ENCODE peak calls at places on chromosomes 4 and X, in ten cellular contexts. One of them, this sample, is unnamed.

GRCh38 chrX:134936542-134936941 is 54.2 kb upstream of the SMIM10 start:
- DNase-seq in CD4-positive, CD25-positive, alpha-beta regulatory T cell: no peak
- DNase-seq in stimulated activated CD4-positive, alpha-beta T cell treated with anti-CD3 and anti-CD28 coated beads, Interleukin-15, amount 100 ng/mL, for 1 hour: no peak
- DNase-seq in central memory CD4-positive, alpha-beta T cell: no peak
- DNase-seq in NCI-H2171 treated with DMSO at 0.1 percent for 48 hours: no peak
- DNase-seq in nucleus accumbens: no peak
- DNase-seq in colonic mucosa: no peak
- DNase-seq in left kidney: no peak
- DNase-seq in NCI-H1694 treated with DMSO at 0.1 percent for 48 hours: no peak
- DNase-seq in neural crest cell: no peak
- DNase-seq in this sample: no peak

GRCh38 chrX:74160816-74161215 is 143.2 kb upstream of the ZCCHC13 start:
- DNase-seq in stimulated activated CD4-positive, alpha-beta T cell treated with anti-CD3 and anti-CD28 coated beads, Interleukin-15, amount 100 ng/mL, for 1 hour: no peak
- DNase-seq in colonic mucosa: no peak
- DNase-seq in CD4-positive, CD25-positive, alpha-beta regulatory T cell: no peak
- DNase-seq in central memory CD4-positive, alpha-beta T cell: no peak
- DNase-seq in nucleus accumbens: no peak
- DNase-seq in NCI-H1694 treated with DMSO at 0.1 percent for 48 hours: no peak
- DNase-seq in neural crest cell: no peak
- DNase-seq in NCI-H2171 treated with DMSO at 0.1 percent for 48 hours: no peak
- DNase-seq in left kidney: no peak
- DNase-seq in this sample: no peak

GRCh38 chrX:107978707-107979307 is 3.4 kb downstream of the TEX13B start:
- DNase-seq in neural crest cell: no peak
- DNase-seq in nucleus accumbens: no peak
- DNase-seq in NCI-H2171 treated with DMSO at 0.1 percent for 48 hours: peak; percentile 3
- DNase-seq in stimulated activated CD4-positive, alpha-beta T cell treated with anti-CD3 and anti-CD28 coated beads, Interleukin-15, amount 100 ng/mL, for 1 hour: no peak
- DNase-seq in central memory CD4-positive, alpha-beta T cell: no peak
- DNase-seq in NCI-H1694 treated with DMSO at 0.1 percent for 48 hours: peak; percentile 4
- DNase-seq in left kidney: peak; percentile 42
- DNase-seq in CD4-positive, CD25-positive, alpha-beta regulatory T cell: no peak
- DNase-seq in colonic mucosa: no peak
- DNase-seq in this sample: no peak

GRCh38 chr4:165971941-165972340 is 98.9 kb downstream of the TLL1 start:
- DNase-seq in nucleus accumbens: no peak
- DNase-seq in neural crest cell: no peak
- DNase-seq in NCI-H2171 treated with DMSO at 0.1 percent for 48 hours: no peak
- DNase-seq in central memory CD4-positive, alpha-beta T cell: no peak
- DNase-seq in NCI-H1694 treated with DMSO at 0.1 percent for 48 hours: no peak
- DNase-seq in colonic mucosa: no peak
- DNase-seq in CD4-positive, CD25-positive, alpha-beta regulatory T cell: no peak
- DNase-seq in stimulated activated CD4-positive, alpha-beta T cell treated with anti-CD3 and anti-CD28 coated beads, Interleukin-15, amount 100 ng/mL, for 1 hour: no peak
- DNase-seq in left kidney: no peak
- DNase-seq in this sample: no peak

GRCh38 chr4:125464146-125464545 is 149.4 kb downstream of the FAT4 start:
- DNase-seq in NCI-H1694 treated with DMSO at 0.1 percent for 48 hours: no peak
- DNase-seq in central memory CD4-positive, alpha-beta T cell: no peak
- DNase-seq in stimulated activated CD4-positive, alpha-beta T cell treated with anti-CD3 and anti-CD28 coated beads, Interleukin-15, amount 100 ng/mL, for 1 hour: no peak
- DNase-seq in NCI-H2171 treated with DMSO at 0.1 percent for 48 hours: no peak
- DNase-seq in left kidney: no peak
- DNase-seq in neural crest cell: no peak
- DNase-seq in CD4-positive, CD25-positive, alpha-beta regulatory T cell: no peak
- DNase-seq in colonic mucosa: no peak
- DNase-seq in nucleus accumbens: no peak
- DNase-seq in this sample: no peak

GRCh38 chrX:13373027-13373806 is 53.4 kb upstream of the ATXN3L start:
- DNase-seq in CD4-positive, CD25-positive, alpha-beta regulatory T cell: no peak
- DNase-seq in NCI-H1694 treated with DMSO at 0.1 percent for 48 hours: no peak
- DNase-seq in left kidney: no peak
- DNase-seq in colonic mucosa: no peak
- DNase-seq in neural crest cell: no peak
- DNase-seq in central memory CD4-positive, alpha-beta T cell: no peak
- DNase-seq in nucleus accumbens: no peak
- DNase-seq in NCI-H2171 treated with DMSO at 0.1 percent for 48 hours: peak; percentile 32
- DNase-seq in stimulated activated CD4-positive, alpha-beta T cell treated with anti-CD3 and anti-CD28 coated beads, Interleukin-15, amount 100 ng/mL, for 1 hour: no peak
- DNase-seq in this sample: no peak

GRCh38 chr4:26151615-26152014 is 169.2 kb upstream of the RBPJ start:
- DNase-seq in colonic mucosa: no peak
- DNase-seq in neural crest cell: no peak
- DNase-seq in NCI-H2171 treated with DMSO at 0.1 percent for 48 hours: no peak
- DNase-seq in nucleus accumbens: no peak
- DNase-seq in left kidney: no peak
- DNase-seq in stimulated activated CD4-positive, alpha-beta T cell treated with anti-CD3 and anti-CD28 coated beads, Interleukin-15, amount 100 ng/mL, for 1 hour: no peak
- DNase-seq in central memory CD4-positive, alpha-beta T cell: no peak
- DNase-seq in CD4-positive, CD25-positive, alpha-beta regulatory T cell: no peak
- DNase-seq in NCI-H1694 treated with DMSO at 0.1 percent for 48 hours: no peak
- DNase-seq in this sample: no peak

GRCh38 chrX:77979870-77980269 is 10.4 kb upstream of the PGAM4 start:
- DNase-seq in stimulated activated CD4-positive, alpha-beta T cell treated with anti-CD3 and anti-CD28 coated beads, Interleukin-15, amount 100 ng/mL, for 1 hour: no peak
- DNase-seq in nucleus accumbens: no peak
- DNase-seq in NCI-H1694 treated with DMSO at 0.1 percent for 48 hours: no peak
- DNase-seq in NCI-H2171 treated with DMSO at 0.1 percent for 48 hours: no peak
- DNase-seq in colonic mucosa: no peak
- DNase-seq in central memory CD4-positive, alpha-beta T cell: no peak
- DNase-seq in CD4-positive, CD25-positive, alpha-beta regulatory T cell: no peak
- DNase-seq in left kidney: peak; percentile 0
- DNase-seq in neural crest cell: no peak
- DNase-seq in this sample: no peak

GRCh38 chrX:107673933-107674479 is 45.7 kb downstream of the PRPS1 start:
- DNase-seq in CD4-positive, CD25-positive, alpha-beta regulatory T cell: peak; percentile 96
- DNase-seq in NCI-H1694 treated with DMSO at 0.1 percent for 48 hours: peak; percentile 53
- DNase-seq in NCI-H2171 treated with DMSO at 0.1 percent for 48 hours: peak; percentile 72
- DNase-seq in colonic mucosa: peak; percentile 65
- DNase-seq in neural crest cell: no peak
- DNase-seq in central memory CD4-positive, alpha-beta T cell: peak; percentile 98
- DNase-seq in nucleus accumbens: no peak
- DNase-seq in left kidney: peak; percentile 51
- DNase-seq in stimulated activated CD4-positive, alpha-beta T cell treated with anti-CD3 and anti-CD28 coated beads, Interleukin-15, amount 100 ng/mL, for 1 hour: peak; percentile 58
- DNase-seq in this sample: no peak

GRCh38 chrX:97609938-97610337 is 726.2 kb downstream of the RPA4 start:
- DNase-seq in NCI-H2171 treated with DMSO at 0.1 percent for 48 hours: no peak
- DNase-seq in central memory CD4-positive, alpha-beta T cell: no peak
- DNase-seq in nucleus accumbens: no peak
- DNase-seq in NCI-H1694 treated with DMSO at 0.1 percent for 48 hours: no peak
- DNase-seq in colonic mucosa: no peak
- DNase-seq in neural crest cell: no peak
- DNase-seq in CD4-positive, CD25-positive, alpha-beta regulatory T cell: no peak
- DNase-seq in left kidney: no peak
- DNase-seq in stimulated activated CD4-positive, alpha-beta T cell treated with anti-CD3 and anti-CD28 coated beads, Interleukin-15, amount 100 ng/mL, for 1 hour: no peak
- DNase-seq in this sample: no peak

GRCh38 chrX:20265726-20266681 is 705 bp downstream of the RPS6KA3 start:
- DNase-seq in nucleus accumbens: no peak
- DNase-seq in colonic mucosa: peak; percentile 27
- DNase-seq in neural crest cell: peak; percentile 2
- DNase-seq in central memory CD4-positive, alpha-beta T cell: no peak
- DNase-seq in NCI-H2171 treated with DMSO at 0.1 percent for 48 hours: peak; percentile 26
- DNase-seq in left kidney: peak; percentile 50
- DNase-seq in CD4-positive, CD25-positive, alpha-beta regulatory T cell: peak; percentile 23
- DNase-seq in stimulated activated CD4-positive, alpha-beta T cell treated with anti-CD3 and anti-CD28 coated beads, Interleukin-15, amount 100 ng/mL, for 1 hour: no peak
- DNase-seq in NCI-H1694 treated with DMSO at 0.1 percent for 48 hours: no peak
- DNase-seq in this sample: no peak

GRCh38 chrX:7514871-7515599 is 327.9 kb upstream of the VCX start:
- DNase-seq in stimulated activated CD4-positive, alpha-beta T cell treated with anti-CD3 and anti-CD28 coated beads, Interleukin-15, amount 100 ng/mL, for 1 hour: no peak
- DNase-seq in left kidney: no peak
- DNase-seq in neural crest cell: no peak
- DNase-seq in NCI-H1694 treated with DMSO at 0.1 percent for 48 hours: no peak
- DNase-seq in nucleus accumbens: no peak
- DNase-seq in colonic mucosa: no peak
- DNase-seq in NCI-H2171 treated with DMSO at 0.1 percent for 48 hours: no peak
- DNase-seq in central memory CD4-positive, alpha-beta T cell: no peak
- DNase-seq in CD4-positive, CD25-positive, alpha-beta regulatory T cell: no peak
- DNase-seq in this sample: no peak

GRCh38 chr4:150525321-150525868 is 56.6 kb upstream of the MAB21L2 start:
- DNase-seq in CD4-positive, CD25-positive, alpha-beta regulatory T cell: no peak
- DNase-seq in NCI-H1694 treated with DMSO at 0.1 percent for 48 hours: no peak
- DNase-seq in neural crest cell: no peak
- DNase-seq in colonic mucosa: no peak
- DNase-seq in central memory CD4-positive, alpha-beta T cell: no peak
- DNase-seq in left kidney: no peak
- DNase-seq in stimulated activated CD4-positive, alpha-beta T cell treated with anti-CD3 and anti-CD28 coated beads, Interleukin-15, amount 100 ng/mL, for 1 hour: no peak
- DNase-seq in nucleus accumbens: no peak
- DNase-seq in NCI-H2171 treated with DMSO at 0.1 percent for 48 hours: no peak
- DNase-seq in this sample: no peak

GRCh38 chrX:52933976-52934703 is 24.2 kb downstream of the FAM156A start:
- DNase-seq in nucleus accumbens: no peak
- DNase-seq in NCI-H2171 treated with DMSO at 0.1 percent for 48 hours: peak; percentile 18
- DNase-seq in colonic mucosa: no peak
- DNase-seq in left kidney: peak; percentile 32
- DNase-seq in stimulated activated CD4-positive, alpha-beta T cell treated with anti-CD3 and anti-CD28 coated beads, Interleukin-15, amount 100 ng/mL, for 1 hour: no peak
- DNase-seq in neural crest cell: no peak
- DNase-seq in CD4-positive, CD25-positive, alpha-beta regulatory T cell: no peak
- DNase-seq in NCI-H1694 treated with DMSO at 0.1 percent for 48 hours: peak; percentile 35
- DNase-seq in central memory CD4-positive, alpha-beta T cell: no peak
- DNase-seq in this sample: no peak

GRCh38 chr4:128908735-128909134 is 99.2 kb downstream of the JADE1 start:
- DNase-seq in neural crest cell: no peak
- DNase-seq in central memory CD4-positive, alpha-beta T cell: no peak
- DNase-seq in nucleus accumbens: no peak
- DNase-seq in NCI-H1694 treated with DMSO at 0.1 percent for 48 hours: no peak
- DNase-seq in stimulated activated CD4-positive, alpha-beta T cell treated with anti-CD3 and anti-CD28 coated beads, Interleukin-15, amount 100 ng/mL, for 1 hour: no peak
- DNase-seq in left kidney: no peak
- DNase-seq in CD4-positive, CD25-positive, alpha-beta regulatory T cell: no peak
- DNase-seq in NCI-H2171 treated with DMSO at 0.1 percent for 48 hours: no peak
- DNase-seq in colonic mucosa: no peak
- DNase-seq in this sample: no peak

GRCh38 chr4:99816611-99817309 is at the start of gene DAPP1:
- DNase-seq in NCI-H2171 treated with DMSO at 0.1 percent for 48 hours: no peak
- DNase-seq in CD4-positive, CD25-positive, alpha-beta regulatory T cell: peak; percentile 79
- DNase-seq in left kidney: peak; percentile 81
- DNase-seq in neural crest cell: no peak
- DNase-seq in stimulated activated CD4-positive, alpha-beta T cell treated with anti-CD3 and anti-CD28 coated beads, Interleukin-15, amount 100 ng/mL, for 1 hour: peak; percentile 37
- DNase-seq in central memory CD4-positive, alpha-beta T cell: peak; percentile 89
- DNase-seq in colonic mucosa: peak; percentile 68
- DNase-seq in NCI-H1694 treated with DMSO at 0.1 percent for 48 hours: no peak
- DNase-seq in nucleus accumbens: peak; percentile 4
- DNase-seq in this sample: no peak

GRCh38 chrX:27964432-27964831 is 16.8 kb downstream of the DCAF8L1 start:
- DNase-seq in central memory CD4-positive, alpha-beta T cell: no peak
- DNase-seq in NCI-H2171 treated with DMSO at 0.1 percent for 48 hours: no peak
- DNase-seq in neural crest cell: no peak
- DNase-seq in nucleus accumbens: no peak
- DNase-seq in CD4-positive, CD25-positive, alpha-beta regulatory T cell: no peak
- DNase-seq in NCI-H1694 treated with DMSO at 0.1 percent for 48 hours: no peak
- DNase-seq in stimulated activated CD4-positive, alpha-beta T cell treated with anti-CD3 and anti-CD28 coated beads, Interleukin-15, amount 100 ng/mL, for 1 hour: no peak
- DNase-seq in colonic mucosa: peak; percentile 27
- DNase-seq in left kidney: no peak
- DNase-seq in this sample: no peak

GRCh38 chrX:112164420-112164819 is 81.8 kb upstream of the TRPC5 start:
- DNase-seq in NCI-H1694 treated with DMSO at 0.1 percent for 48 hours: no peak
- DNase-seq in colonic mucosa: no peak
- DNase-seq in neural crest cell: no peak
- DNase-seq in left kidney: no peak
- DNase-seq in stimulated activated CD4-positive, alpha-beta T cell treated with anti-CD3 and anti-CD28 coated beads, Interleukin-15, amount 100 ng/mL, for 1 hour: no peak
- DNase-seq in central memory CD4-positive, alpha-beta T cell: no peak
- DNase-seq in CD4-positive, CD25-positive, alpha-beta regulatory T cell: no peak
- DNase-seq in nucleus accumbens: no peak
- DNase-seq in NCI-H2171 treated with DMSO at 0.1 percent for 48 hours: no peak
- DNase-seq in this sample: no peak

GRCh38 chr4:159481936-159482335 is 379.1 kb downstream of the RAPGEF2 start:
- DNase-seq in neural crest cell: no peak
- DNase-seq in colonic mucosa: no peak
- DNase-seq in stimulated activated CD4-positive, alpha-beta T cell treated with anti-CD3 and anti-CD28 coated beads, Interleukin-15, amount 100 ng/mL, for 1 hour: no peak
- DNase-seq in NCI-H1694 treated with DMSO at 0.1 percent for 48 hours: no peak
- DNase-seq in central memory CD4-positive, alpha-beta T cell: no peak
- DNase-seq in nucleus accumbens: no peak
- DNase-seq in NCI-H2171 treated with DMSO at 0.1 percent for 48 hours: no peak
- DNase-seq in CD4-positive, CD25-positive, alpha-beta regulatory T cell: no peak
- DNase-seq in left kidney: no peak
- DNase-seq in this sample: no peak

GRCh38 chr4:125736057-125736456 is 421.3 kb downstream of the FAT4 start:
- DNase-seq in CD4-positive, CD25-positive, alpha-beta regulatory T cell: no peak
- DNase-seq in neural crest cell: no peak
- DNase-seq in colonic mucosa: no peak
- DNase-seq in central memory CD4-positive, alpha-beta T cell: no peak
- DNase-seq in NCI-H2171 treated with DMSO at 0.1 percent for 48 hours: no peak
- DNase-seq in left kidney: peak; percentile 29
- DNase-seq in stimulated activated CD4-positive, alpha-beta T cell treated with anti-CD3 and anti-CD28 coated beads, Interleukin-15, amount 100 ng/mL, for 1 hour: no peak
- DNase-seq in NCI-H1694 treated with DMSO at 0.1 percent for 48 hours: no peak
- DNase-seq in nucleus accumbens: no peak
- DNase-seq in this sample: no peak

GRCh38 chr4:173516621-173517612 is 13.1 kb downstream of the HAND2 start:
- DNase-seq in NCI-H1694 treated with DMSO at 0.1 percent for 48 hours: no peak
- DNase-seq in stimulated activated CD4-positive, alpha-beta T cell treated with anti-CD3 and anti-CD28 coated beads, Interleukin-15, amount 100 ng/mL, for 1 hour: no peak
- DNase-seq in NCI-H2171 treated with DMSO at 0.1 percent for 48 hours: no peak
- DNase-seq in neural crest cell: no peak
- DNase-seq in nucleus accumbens: no peak
- DNase-seq in CD4-positive, CD25-positive, alpha-beta regulatory T cell: no peak
- DNase-seq in left kidney: peak; percentile 48
- DNase-seq in colonic mucosa: no peak
- DNase-seq in central memory CD4-positive, alpha-beta T cell: no peak
- DNase-seq in this sample: no peak

GRCh38 chrX:113962338-113962737 is 621.5 kb upstream of the HTR2C start:
- DNase-seq in colonic mucosa: no peak
- DNase-seq in nucleus accumbens: no peak
- DNase-seq in left kidney: no peak
- DNase-seq in CD4-positive, CD25-positive, alpha-beta regulatory T cell: no peak
- DNase-seq in central memory CD4-positive, alpha-beta T cell: no peak
- DNase-seq in neural crest cell: no peak
- DNase-seq in stimulated activated CD4-positive, alpha-beta T cell treated with anti-CD3 and anti-CD28 coated beads, Interleukin-15, amount 100 ng/mL, for 1 hour: no peak
- DNase-seq in NCI-H1694 treated with DMSO at 0.1 percent for 48 hours: no peak
- DNase-seq in NCI-H2171 treated with DMSO at 0.1 percent for 48 hours: no peak
- DNase-seq in this sample: no peak

GRCh38 chrX:3286196-3286920 is 60.1 kb downstream of the MXRA5 start:
- DNase-seq in colonic mucosa: no peak
- DNase-seq in CD4-positive, CD25-positive, alpha-beta regulatory T cell: no peak
- DNase-seq in left kidney: no peak
- DNase-seq in nucleus accumbens: no peak
- DNase-seq in neural crest cell: no peak
- DNase-seq in central memory CD4-positive, alpha-beta T cell: no peak
- DNase-seq in NCI-H1694 treated with DMSO at 0.1 percent for 48 hours: no peak
- DNase-seq in NCI-H2171 treated with DMSO at 0.1 percent for 48 hours: no peak
- DNase-seq in stimulated activated CD4-positive, alpha-beta T cell treated with anti-CD3 and anti-CD28 coated beads, Interleukin-15, amount 100 ng/mL, for 1 hour: no peak
- DNase-seq in this sample: no peak

GRCh38 chrX:11890843-11891514 is 132.9 kb downstream of the MSL3 start:
- DNase-seq in NCI-H2171 treated with DMSO at 0.1 percent for 48 hours: peak; percentile 92
- DNase-seq in left kidney: no peak
- DNase-seq in colonic mucosa: no peak
- DNase-seq in neural crest cell: no peak
- DNase-seq in nucleus accumbens: no peak
- DNase-seq in stimulated activated CD4-positive, alpha-beta T cell treated with anti-CD3 and anti-CD28 coated beads, Interleukin-15, amount 100 ng/mL, for 1 hour: no peak
- DNase-seq in CD4-positive, CD25-positive, alpha-beta regulatory T cell: no peak
- DNase-seq in central memory CD4-positive, alpha-beta T cell: no peak
- DNase-seq in NCI-H1694 treated with DMSO at 0.1 percent for 48 hours: peak; percentile 80
- DNase-seq in this sample: no peak

GRCh38 chr4:168612435-168613139 is 115.7 kb downstream of the PALLD start:
- DNase-seq in stimulated activated CD4-positive, alpha-beta T cell treated with anti-CD3 and anti-CD28 coated beads, Interleukin-15, amount 100 ng/mL, for 1 hour: no peak
- DNase-seq in nucleus accumbens: no peak
- DNase-seq in NCI-H1694 treated with DMSO at 0.1 percent for 48 hours: no peak
- DNase-seq in CD4-positive, CD25-positive, alpha-beta regulatory T cell: no peak
- DNase-seq in colonic mucosa: no peak
- DNase-seq in left kidney: no peak
- DNase-seq in neural crest cell: no peak
- DNase-seq in NCI-H2171 treated with DMSO at 0.1 percent for 48 hours: no peak
- DNase-seq in central memory CD4-positive, alpha-beta T cell: no peak
- DNase-seq in this sample: no peak

GRCh38 chr4:75726577-75726976 is 2.2 kb downstream of the USO1 start:
- DNase-seq in CD4-positive, CD25-positive, alpha-beta regulatory T cell: no peak
- DNase-seq in NCI-H1694 treated with DMSO at 0.1 percent for 48 hours: no peak
- DNase-seq in stimulated activated CD4-positive, alpha-beta T cell treated with anti-CD3 and anti-CD28 coated beads, Interleukin-15, amount 100 ng/mL, for 1 hour: no peak
- DNase-seq in NCI-H2171 treated with DMSO at 0.1 percent for 48 hours: no peak
- DNase-seq in neural crest cell: no peak
- DNase-seq in central memory CD4-positive, alpha-beta T cell: no peak
- DNase-seq in nucleus accumbens: no peak
- DNase-seq in left kidney: no peak
- DNase-seq in colonic mucosa: no peak
- DNase-seq in this sample: no peak

GRCh38 chr4:55554453-55555030 is 7.8 kb upstream of the CLOCK start:
- DNase-seq in neural crest cell: no peak
- DNase-seq in stimulated activated CD4-positive, alpha-beta T cell treated with anti-CD3 and anti-CD28 coated beads, Interleukin-15, amount 100 ng/mL, for 1 hour: no peak
- DNase-seq in colonic mucosa: no peak
- DNase-seq in nucleus accumbens: no peak
- DNase-seq in left kidney: peak; percentile 44
- DNase-seq in NCI-H1694 treated with DMSO at 0.1 percent for 48 hours: peak; percentile 0
- DNase-seq in central memory CD4-positive, alpha-beta T cell: peak; percentile 35
- DNase-seq in NCI-H2171 treated with DMSO at 0.1 percent for 48 hours: peak; percentile 2
- DNase-seq in CD4-positive, CD25-positive, alpha-beta regulatory T cell: peak; percentile 49
- DNase-seq in this sample: no peak

GRCh38 chr4:7659429-7660175 is 224.9 kb upstream of the PSAPL1 start:
- DNase-seq in NCI-H1694 treated with DMSO at 0.1 percent for 48 hours: no peak
- DNase-seq in neural crest cell: no peak
- DNase-seq in central memory CD4-positive, alpha-beta T cell: no peak
- DNase-seq in left kidney: no peak
- DNase-seq in stimulated activated CD4-positive, alpha-beta T cell treated with anti-CD3 and anti-CD28 coated beads, Interleukin-15, amount 100 ng/mL, for 1 hour: no peak
- DNase-seq in NCI-H2171 treated with DMSO at 0.1 percent for 48 hours: no peak
- DNase-seq in CD4-positive, CD25-positive, alpha-beta regulatory T cell: no peak
- DNase-seq in nucleus accumbens: no peak
- DNase-seq in colonic mucosa: no peak
- DNase-seq in this sample: no peak